ENCODE peak calls at places on chromosomes 12 and 14, in nine cellular contexts. S is tibial artery; L is vagina; M is right atrium auricular region; D is CD8-positive, alpha-beta T cell; H is stomach; U is Peyer's patch; G is suprapubic skin; Z is gastrocnemius medialis. K is an unnamed sample.

GRCh38 chr12:132127041-132127440 is 17.1 kb downstream of the DDX51 start:
- DNase-seq in Z (no peak), U (no peak), D (no peak), L (no peak), G (no peak), M (no peak), S (no peak), H (no peak), K (no peak)

GRCh38 chr12:50162225-50162624 is 4.9 kb downstream of the CERS5 start:
- DNase-seq in S (no peak), D (no peak), U (no peak), Z (no peak), M (no peak), G (no peak), H (no peak), L (no peak), K (no peak)

GRCh38 chr12:101616027-101616494 is 21.3 kb downstream of the MYBPC1 start:
- DNase-seq in Z (no peak), G (no peak), L (no peak), H (no peak), U (no peak), D (no peak), M (no peak), S (no peak), K (no peak)

GRCh38 chr12:109944975-109945374 is 44.9 kb downstream of the TCHP start:
- DNase-seq in H (no peak), S (no peak), G (no peak), U (no peak), D (no peak), L (no peak), Z (no peak), M (no peak), K (no peak)

GRCh38 chr14:61511558-61511924 is 183.8 kb upstream of the HIF1A start:
- DNase-seq in S (no peak), U (no peak), Z (no peak), H (no peak), G (no peak), D (no peak), M (no peak), L (no peak), K (no peak)

GRCh38 chr14:100346306-100347091 is 23.4 kb downstream of the SLC25A47 start:
- DNase-seq in M (no peak), Z (no peak), U (no peak), H (no peak), D (no peak), S (no peak), L (no peak), G (no peak), K (no peak)

GRCh38 chr12:62632521-62632920 is 165.9 kb downstream of the MON2 start:
- DNase-seq in D (no peak), S (peak; percentile 56), M (no peak), U (peak; percentile 54), H (no peak), Z (peak; percentile 12), L (no peak), G (peak; percentile 77), K (peak; percentile 33)

GRCh38 chr12:13103391-13104033 is at the start of gene GSG1:
- DNase-seq in L (no peak), D (no peak), Z (no peak), S (no peak), H (no peak), G (no peak), M (no peak), U (no peak), K (no peak)

GRCh38 chr12:94262228-94263010 is 114.0 kb downstream of the PLXNC1 start:
- DNase-seq in H (peak; percentile 68), Z (peak; percentile 58), D (peak; percentile 62), U (peak; percentile 75), S (peak; percentile 88), G (peak; percentile 89), L (peak; percentile 94), M (peak; percentile 89), K (peak; percentile 95)

GRCh38 chr12:132761032-132761910 is at the start of gene ANKLE2:
- DNase-seq in S (peak; percentile 29), Z (no peak), M (no peak), H (peak; percentile 54), L (no peak), G (peak; percentile 71), D (peak; percentile 53), U (peak; percentile 76), K (peak; percentile 54)

GRCh38 chr14:54168489-54168888 is 211.9 kb upstream of the BMP4 start:
- DNase-seq in U (no peak), S (no peak), Z (no peak), H (no peak), D (no peak), G (no peak), L (no peak), M (no peak), K (no peak)

GRCh38 chr14:103483600-103483999 is 39.0 kb downstream of the CKB start:
- DNase-seq in M (no peak), D (no peak), Z (no peak), S (no peak), G (no peak), U (no peak), H (peak; percentile 34), L (no peak), K (no peak)

GRCh38 chr14:103724116-103724515 is 8.5 kb downstream of the ZFYVE21 start:
- DNase-seq in S (peak; percentile 72), M (peak; percentile 80), D (no peak), H (peak; percentile 79), L (no peak), G (no peak), U (peak; percentile 72), Z (no peak), K (no peak)

GRCh38 chr12:121755591-121755990 is 37.9 kb downstream of the RHOF start:
- DNase-seq in G (no peak), Z (no peak), U (no peak), L (no peak), M (no peak), H (no peak), D (no peak), S (no peak), K (no peak)

GRCh38 chr12:87511371-87511770 is 517.8 kb downstream of the C12orf50 start:
- DNase-seq in U (no peak), D (no peak), Z (no peak), L (no peak), G (no peak), M (no peak), H (no peak), S (no peak), K (no peak)

GRCh38 chr14:21049263-21049662 is 7.1 kb downstream of the RNASE7 start:
- DNase-seq in D (no peak), H (no peak), G (no peak), S (no peak), U (no peak), M (no peak), L (no peak), Z (no peak), K (no peak)

GRCh38 chr12:20946732-20947131 is 136.2 kb downstream of the SLCO1B3 start:
- DNase-seq in S (no peak), L (no peak), D (no peak), U (no peak), Z (no peak), H (no peak), M (no peak), G (no peak), K (no peak)

GRCh38 chr12:128076188-128076587 is 190.8 kb upstream of the TMEM132C start:
- DNase-seq in L (no peak), D (no peak), U (no peak), G (no peak), Z (no peak), S (no peak), H (no peak), M (no peak), K (no peak)

GRCh38 chr12:2582631-2583616 is 211.8 kb upstream of the FKBP4 start:
- DNase-seq in H (peak; percentile 75), Z (no peak), M (no peak), S (peak; percentile 42), L (no peak), G (no peak), U (peak; percentile 84), D (peak; percentile 13), K (peak; percentile 49)

GRCh38 chr14:34220921-34221320 is 241.1 kb downstream of the SPTSSA start:
- DNase-seq in H (no peak), G (no peak), Z (no peak), L (no peak), U (no peak), S (no peak), D (no peak), M (no peak), K (no peak)

GRCh38 chr12:65609359-65609771 is 214.9 kb upstream of the HMGA2 start:
- DNase-seq in S (no peak), U (no peak), L (no peak), M (no peak), D (no peak), G (no peak), H (no peak), Z (no peak), K (no peak)

GRCh38 chr14:63045612-63046320 is 508 bp upstream of the KCNH5 start:
- DNase-seq in D (no peak), H (no peak), U (peak; percentile 41), M (no peak), Z (no peak), L (no peak), S (no peak), G (no peak), K (no peak)

DNA sequence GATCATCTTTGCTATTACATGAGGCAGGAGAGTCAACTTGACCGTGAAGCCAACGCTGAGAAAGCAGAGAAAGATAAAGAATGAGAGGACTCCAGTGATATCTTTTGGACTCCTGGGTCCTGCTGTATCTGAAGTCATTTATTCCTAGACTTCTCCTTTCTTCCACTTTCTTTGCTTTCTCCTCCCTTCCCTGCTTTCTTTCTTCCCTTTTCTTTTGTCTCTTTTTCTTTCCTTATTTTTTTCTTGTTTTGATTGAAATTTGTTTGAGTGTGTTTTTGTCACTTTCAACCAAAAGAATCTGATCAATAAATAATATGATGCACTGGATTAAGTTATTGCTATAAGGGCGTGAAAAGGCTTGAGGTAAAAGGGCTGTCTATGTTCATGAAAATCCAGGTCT is 13.4 kb upstream of the GALNT6 start:
- DNase-seq in G (no peak), D (no peak), M (no peak), L (no peak), Z (no peak), S (no peak), U (no peak), H (no peak), K (no peak)
- H3K4me1 ChIP-seq in G (no peaks in the 10 kb centered on the region), D (no peaks in the 10 kb centered on the region), M (no peaks in the 10 kb centered on the region), L (peaks cover 4% of the 10 kb centered on the region), Z (no peaks in the 10 kb centered on the region), S (no peaks in the 10 kb centered on the region), U (no peaks in the 10 kb centered on the region), H (no peaks in the 10 kb centered on the region), K (peaks cover 4% of the 10 kb centered on the region)

GRCh38 chr12:104733717-104734175 is 224.3 kb downstream of the SLC41A2 start:
- DNase-seq in Z (no peak), S (no peak), G (no peak), H (no peak), D (no peak), U (no peak), M (no peak), L (no peak), K (no peak)
- TF ChIP-seq CTCF in Z (no peak), S (peak; percentile 27), G (no peak), H (no peak), D (no peak), U (peak; percentile 28), M (no peak), L (no peak), K (no peak)

GRCh38 chr12:31728917-31729640 is at the start of gene AMN1:
- DNase-seq in S (peak; percentile 100), M (peak; percentile 99), D (peak; percentile 98), U (peak; percentile 100), Z (peak; percentile 94), G (peak; percentile 99), H (peak; percentile 100), L (peak; percentile 100), K (peak; percentile 100)
- H3K4me1 ChIP-seq in S (peaks cover 38% of the 10 kb centered on the region), M (peaks cover 44% of the 10 kb centered on the region), D (peaks cover 34% of the 10 kb centered on the region), U (peaks cover 8% of the 10 kb centered on the region), Z (peaks cover 54% of the 10 kb centered on the region), G (peaks cover 55% of the 10 kb centered on the region), H (peaks cover 79% of the 10 kb centered on the region), L (peaks cover 50% of the 10 kb centered on the region), K (peaks cover 9% of the 10 kb centered on the region)

GRCh38 chr14:89537911-89538310 is 120.9 kb upstream of the FOXN3 start:
- DNase-seq in S (no peak), D (no peak), U (no peak), M (no peak), H (no peak), Z (no peak), G (no peak), L (no peak), K (no peak)
- TF ChIP-seq CTCF in S (no peak), D (no peak), U (no peak), M (no peak), H (no peak), Z (no peak), G (no peak), L (no peak), K (no peak)